ENCODE peak calls at places on chromosomes 12 and 14, in five cellular contexts. I is upper lobe of right lung, T is fibroblast of the aortic adventitia, R is RPMI7951, N is T-helper 1 cell. H is an unnamed sample.

GRCh38 chr12:57613427-57614109 is 2.3 kb downstream of the ARHGEF25 start:
- DNase-seq in R (no peak), T (no peak), N (no peak), I (no peak), H (no peak)

GRCh38 chr12:75913502-75914110 is 118.0 kb downstream of the PHLDA1 start:
- DNase-seq in N (no peak), T (no peak), I (no peak), R (no peak), H (no peak)

GRCh38 chr12:121943926-121944325 is 25.5 kb downstream of the CFAP251 start:
- DNase-seq in R (no peak), T (no peak), N (no peak), I (no peak), H (no peak)

GRCh38 chr14:74161526-74162158 is 76.9 kb downstream of the LIN52 start:
- DNase-seq in N (no peak), I (no peak), T (no peak), R (no peak), H (no peak)

GRCh38 chr12:70648191-70648590 is 11.0 kb upstream of the PTPRB start:
- DNase-seq in R (peak), N (no peak), I (no peak), T (peak), H (no peak)

GRCh38 chr14:40099316-40099715 is 667.1 kb upstream of the FBXO33 start:
- DNase-seq in I (no peak), T (no peak), N (no peak), R (no peak), H (no peak)

GRCh38 chr12:43957732-43958131 is 121.9 kb downstream of the TMEM117 start:
- DNase-seq in N (no peak), I (no peak), T (peak), R (peak), H (peak)

GRCh38 chr12:74066476-74066875 is 471.2 kb upstream of the ATXN7L3B start:
- DNase-seq in R (no peak), N (no peak), T (no peak), I (peak), H (no peak)

GRCh38 chr14:96827310-96827709 is 30.1 kb downstream of the VRK1 start:
- DNase-seq in N (no peak), I (no peak), T (no peak), R (no peak), H (no peak)